ENCODE peak calls at places on chromosomes 1 and 21, in six cellular contexts. One of them, this sample, is unnamed.

GRCh38 chr1:41504126-41505035 is 19.9 kb upstream of the EDN2 start:
- DNase-seq in pancreas: no peak
- DNase-seq in GM12865: no peak
- DNase-seq in cardiac muscle cell: peak; percentile 51
- DNase-seq in cardiac fibroblast: peak; percentile 64
- DNase-seq in HuH-7.5: no peak
- DNase-seq in this sample: no peak

GRCh38 chr1:185314416-185314815 is 2.6 kb downstream of the IVNS1ABP start:
- DNase-seq in cardiac muscle cell: peak; percentile 25
- DNase-seq in HuH-7.5: no peak
- DNase-seq in cardiac fibroblast: peak; percentile 24
- DNase-seq in GM12865: no peak
- DNase-seq in pancreas: no peak
- DNase-seq in this sample: no peak

GRCh38 chr1:113219377-113219776 is 146.4 kb downstream of the LRIG2 start:
- DNase-seq in cardiac fibroblast: no peak
- DNase-seq in HuH-7.5: no peak
- DNase-seq in cardiac muscle cell: no peak
- DNase-seq in pancreas: no peak
- DNase-seq in GM12865: no peak
- DNase-seq in this sample: no peak

GRCh38 chr1:211487672-211488208 is 4.2 kb downstream of the RD3 start:
- DNase-seq in HuH-7.5: no peak
- DNase-seq in cardiac muscle cell: no peak
- DNase-seq in cardiac fibroblast: no peak
- DNase-seq in pancreas: no peak
- DNase-seq in GM12865: no peak
- DNase-seq in this sample: no peak

GRCh38 chr1:183270541-183271141 is 84.6 kb downstream of the LAMC2 start:
- DNase-seq in pancreas: no peak
- DNase-seq in HuH-7.5: no peak
- DNase-seq in cardiac fibroblast: peak; percentile 77
- DNase-seq in GM12865: peak; percentile 65
- DNase-seq in cardiac muscle cell: peak; percentile 86
- DNase-seq in this sample: no peak

GRCh38 chr21:46425566-46425965 is 33.1 kb upstream of the DIP2A start:
- DNase-seq in HuH-7.5: no peak
- DNase-seq in cardiac muscle cell: no peak
- DNase-seq in GM12865: no peak
- DNase-seq in pancreas: no peak
- DNase-seq in cardiac fibroblast: no peak
- DNase-seq in this sample: no peak

GRCh38 chr1:13587256-13588030 is 3.8 kb downstream of the PDPN start:
- DNase-seq in GM12865: no peak
- DNase-seq in pancreas: no peak
- DNase-seq in HuH-7.5: no peak
- DNase-seq in cardiac muscle cell: peak; percentile 51
- DNase-seq in cardiac fibroblast: peak; percentile 18
- DNase-seq in this sample: no peak

GRCh38 chr1:25996966-25997758 is 701 bp downstream of the PAFAH2 start:
- DNase-seq in cardiac muscle cell: peak; percentile 84
- DNase-seq in HuH-7.5: peak; percentile 35
- DNase-seq in pancreas: no peak
- DNase-seq in GM12865: peak; percentile 56
- DNase-seq in cardiac fibroblast: peak; percentile 85
- DNase-seq in this sample: no peak

GRCh38 chr1:58549231-58549958 is 2.9 kb upstream of the OMA1 start:
- DNase-seq in pancreas: no peak
- DNase-seq in cardiac muscle cell: no peak
- DNase-seq in cardiac fibroblast: no peak
- DNase-seq in GM12865: no peak
- DNase-seq in HuH-7.5: no peak
- DNase-seq in this sample: no peak

GRCh38 chr1:13828454-13829151 is 128.6 kb downstream of the PRDM2 start:
- DNase-seq in HuH-7.5: peak; percentile 44
- DNase-seq in cardiac muscle cell: peak; percentile 14
- DNase-seq in cardiac fibroblast: peak; percentile 23
- DNase-seq in GM12865: peak; percentile 83
- DNase-seq in pancreas: peak; percentile 23
- DNase-seq in this sample: peak; percentile 63

GRCh38 chr1:46612937-46613660 is 3.5 kb downstream of the MOB3C start:
- DNase-seq in cardiac muscle cell: no peak
- DNase-seq in pancreas: peak; percentile 81
- DNase-seq in GM12865: no peak
- DNase-seq in HuH-7.5: no peak
- DNase-seq in cardiac fibroblast: no peak
- DNase-seq in this sample: peak; percentile 56

GRCh38 chr1:206801467-206801866 is 29.2 kb upstream of the IL10 start:
- DNase-seq in HuH-7.5: no peak
- DNase-seq in GM12865: no peak
- DNase-seq in cardiac fibroblast: no peak
- DNase-seq in pancreas: no peak
- DNase-seq in cardiac muscle cell: no peak
- DNase-seq in this sample: no peak

GRCh38 chr1:207789386-207789785 is 37.5 kb downstream of the CD46 start:
- DNase-seq in HuH-7.5: no peak
- DNase-seq in pancreas: no peak
- DNase-seq in cardiac fibroblast: no peak
- DNase-seq in GM12865: no peak
- DNase-seq in cardiac muscle cell: no peak
- DNase-seq in this sample: no peak

GRCh38 chr1:225662155-225662554 is 9.2 kb upstream of the ENAH start:
- DNase-seq in GM12865: no peak
- DNase-seq in pancreas: no peak
- DNase-seq in cardiac muscle cell: no peak
- DNase-seq in cardiac fibroblast: no peak
- DNase-seq in HuH-7.5: no peak
- DNase-seq in this sample: no peak

GRCh38 chr1:59431566-59432294 is 134.8 kb downstream of the FGGY start:
- DNase-seq in HuH-7.5: no peak
- DNase-seq in cardiac fibroblast: peak; percentile 38
- DNase-seq in pancreas: no peak
- DNase-seq in GM12865: no peak
- DNase-seq in cardiac muscle cell: no peak
- DNase-seq in this sample: no peak

GRCh38 chr1:110171134-110171733 is 20.9 kb downstream of the SLC6A17 start:
- DNase-seq in pancreas: no peak
- DNase-seq in cardiac fibroblast: no peak
- DNase-seq in GM12865: no peak
- DNase-seq in cardiac muscle cell: no peak
- DNase-seq in HuH-7.5: no peak
- DNase-seq in this sample: no peak

GRCh38 chr1:186155594-186155993 is 219.5 kb downstream of the TPR start:
- DNase-seq in cardiac fibroblast: peak; percentile 86
- DNase-seq in GM12865: peak; percentile 45
- DNase-seq in HuH-7.5: no peak
- DNase-seq in cardiac muscle cell: peak; percentile 75
- DNase-seq in pancreas: no peak
- DNase-seq in this sample: peak; percentile 22

GRCh38 chr1:15916417-15916816 is 59.5 kb downstream of the ZBTB17 start:
- DNase-seq in HuH-7.5: no peak
- DNase-seq in cardiac muscle cell: no peak
- DNase-seq in pancreas: no peak
- DNase-seq in GM12865: no peak
- DNase-seq in cardiac fibroblast: peak; percentile 30
- DNase-seq in this sample: no peak